ENCODE peak calls at places on chromosomes 13 and 19, in ten cellular contexts. A, M, H, J, N, R, D, O, Y and Q are unnamed samples.

GRCh38 chr19:2503521-2504109 is 27.7 kb downstream of the GADD45B start:
- DNase-seq in Y (no peak), M (no peak), D (peak; percentile 66), O (no peak), R (no peak), N (no peak), A (peak; percentile 45), H (peak; percentile 78), J (no peak), Q (no peak)

GRCh38 chr13:51823861-51824260 is 19.9 kb upstream of the DHRS12 start:
- DNase-seq in D (no peak), N (no peak), M (no peak), O (no peak), R (no peak), J (no peak), H (no peak), A (no peak), Y (no peak), Q (no peak)

GRCh38 chr13:39452412-39452811 is 150.6 kb downstream of the LHFPL6 start:
- DNase-seq in M (no peak), R (no peak), O (no peak), A (peak; percentile 55), Y (no peak), H (no peak), D (no peak), N (no peak), J (no peak), Q (no peak)

GRCh38 chr13:84902243-84902642 is 897.0 kb downstream of the SLITRK6 start:
- DNase-seq in Y (no peak), N (no peak), M (no peak), R (no peak), O (no peak), H (no peak), D (no peak), J (no peak), A (no peak), Q (no peak)

GRCh38 chr19:48397636-48398328 is 4.3 kb downstream of the GRIN2D start:
- DNase-seq in R (no peak), D (no peak), N (no peak), O (no peak), A (no peak), J (no peak), H (no peak), Y (no peak), M (no peak), Q (no peak)

GRCh38 chr13:73429691-73430090 is 370.9 kb downstream of the KLF5 start:
- DNase-seq in Y (no peak), R (no peak), J (no peak), O (no peak), D (no peak), N (no peak), H (peak; percentile 33), M (no peak), A (no peak), Q (no peak)

GRCh38 chr19:49210108-49210900 is 52.7 kb downstream of the TRPM4 start:
- DNase-seq in R (no peak), A (peak; percentile 52), H (no peak), J (peak; percentile 89), N (no peak), D (no peak), Y (no peak), O (peak; percentile 32), M (peak; percentile 17), Q (peak; percentile 7)

GRCh38 chr13:109412232-109412935 is 374.0 kb downstream of the IRS2 start:
- DNase-seq in M (peak; percentile 97), O (peak; percentile 23), D (no peak), Y (no peak), R (no peak), H (peak; percentile 33), N (peak; percentile 34), A (peak; percentile 91), J (peak; percentile 35), Q (no peak)

GRCh38 chr19:46981296-46981695 is 38.3 kb upstream of the NPAS1 start:
- DNase-seq in A (no peak), O (no peak), M (no peak), N (no peak), Y (peak; percentile 62), R (no peak), D (no peak), H (no peak), J (no peak), Q (no peak)

GRCh38 chr19:46985532-46986415 is 33.9 kb upstream of the NPAS1 start:
- DNase-seq in R (no peak), A (peak; percentile 41), D (no peak), N (no peak), Y (no peak), J (no peak), O (no peak), H (no peak), M (no peak), Q (no peak)

GRCh38 chr19:46980756-46981155 is 38.9 kb upstream of the NPAS1 start:
- DNase-seq in H (no peak), O (no peak), M (no peak), A (no peak), J (no peak), N (no peak), D (no peak), R (no peak), Y (no peak), Q (no peak)

GRCh38 chr19:46983097-46983496 is 36.5 kb upstream of the NPAS1 start:
- DNase-seq in O (no peak), H (no peak), J (no peak), R (no peak), A (no peak), Y (no peak), D (no peak), N (no peak), M (no peak), Q (no peak)

DNA sequence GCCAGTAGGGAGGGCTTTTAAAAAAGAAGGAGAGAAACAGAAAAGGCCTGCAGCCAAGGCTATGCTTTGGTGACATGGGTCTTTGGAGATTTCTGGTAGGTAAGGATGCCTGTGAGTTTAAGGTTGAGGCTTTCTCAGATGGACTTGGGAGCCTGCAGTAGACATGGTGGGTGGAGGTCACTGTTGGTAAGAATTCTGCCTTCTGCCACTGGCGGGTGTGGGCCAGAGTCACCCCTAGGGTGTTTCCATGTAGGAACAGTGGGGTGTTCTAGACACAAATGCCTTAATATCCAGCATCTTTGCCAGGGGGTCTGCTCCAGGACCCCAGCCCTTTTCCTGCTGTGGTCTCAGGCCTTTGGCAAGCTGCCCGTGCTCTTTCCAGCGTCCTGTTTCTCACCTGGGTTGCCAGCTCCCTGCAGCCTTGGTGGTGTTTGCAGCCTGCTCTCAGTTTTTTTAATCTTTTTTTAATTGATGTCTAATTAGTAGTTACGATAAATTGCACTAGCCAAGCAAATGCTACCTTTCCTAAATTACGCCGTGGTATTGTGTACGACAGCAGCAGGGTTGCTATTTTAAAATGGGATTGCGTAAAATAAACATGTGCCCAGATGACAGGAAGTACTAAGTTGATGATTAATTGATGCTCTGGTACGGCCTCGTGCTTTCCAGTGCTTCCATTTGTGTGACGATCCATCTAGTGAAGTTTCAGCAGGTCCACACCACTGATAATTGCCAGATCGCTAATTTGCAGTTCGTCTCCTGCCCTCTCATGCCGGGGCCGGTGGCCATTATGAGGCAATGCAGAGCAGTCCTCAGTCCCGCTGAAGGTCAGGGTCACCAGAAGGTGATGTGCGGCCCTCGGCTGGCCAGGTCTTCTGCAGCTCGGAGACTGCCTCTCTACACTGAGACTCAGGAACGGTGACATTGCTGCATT is 35.3 kb upstream of the NPAS1 start:
- DNase-seq in Y (no peak), D (no peak), J (peak; percentile 74), M (no peak), N (no peak), H (peak; percentile 50), O (peak; percentile 34), A (peak; percentile 81), R (no peak), Q (no peak)
- H3K27ac ChIP-seq in Y (peak overlapping the region; percentile 49), D (no peak overlapping the region), J (peak overlapping the region; percentile 10), M (no peak overlapping the region), N (no peak overlapping the region), H (no peak overlapping the region), O (peak overlapping the region; percentile 67), A (peak overlapping the region; percentile 80), R (peak overlapping the region; percentile 63), Q (no peak overlapping the region)

GRCh38 chr19:1360126-1360817 is 23.4 kb upstream of the NDUFS7 start:
- DNase-seq in Y (no peak), D (no peak), J (no peak), H (no peak), O (no peak), R (no peak), A (no peak), N (no peak), M (no peak), Q (no peak)

GRCh38 chr19:1354496-1355257 is 29.0 kb upstream of the NDUFS7 start:
- DNase-seq in D (peak; percentile 77), M (peak; percentile 88), H (peak; percentile 80), A (peak; percentile 95), Y (peak; percentile 95), O (peak; percentile 90), R (peak; percentile 50), J (peak; percentile 91), N (peak; percentile 93), Q (peak; percentile 89)

GRCh38 chr19:1355974-1356865 is 27.5 kb upstream of the NDUFS7 start:
- DNase-seq in Y (no peak), J (no peak), A (no peak), D (no peak), R (no peak), O (peak; percentile 55), N (no peak), H (peak; percentile 30), M (no peak), Q (no peak)

GRCh38 chr19:1355258-1355973 is 28.3 kb upstream of the NDUFS7 start:
- DNase-seq in D (no peak), O (peak; percentile 35), Y (no peak), J (no peak), H (no peak), M (no peak), R (no peak), N (no peak), A (no peak), Q (peak; percentile 52)

GRCh38 chr19:1357695-1358094 is 26.0 kb upstream of the NDUFS7 start:
- DNase-seq in R (no peak), A (no peak), N (no peak), M (no peak), J (no peak), D (no peak), Y (no peak), O (no peak), H (no peak), Q (no peak)
- H3K27ac ChIP-seq in R (no peak overlapping the region), A (no peak overlapping the region), N (no peak overlapping the region), M (no peak overlapping the region), J (no peak overlapping the region), D (no peak overlapping the region), Y (no peak overlapping the region), O (no peak overlapping the region), H (no peak overlapping the region), Q (no peak overlapping the region)

GRCh38 chr13:48446454-48446853 is 33.5 kb upstream of the LPAR6 start:
- DNase-seq in J (no peak), H (peak; percentile 84), D (no peak), A (no peak), R (no peak), M (no peak), N (no peak), O (no peak), Y (no peak), Q (no peak)

GRCh38 chr13:48448963-48449614 is 36.2 kb upstream of the LPAR6 start:
- DNase-seq in A (no peak), R (no peak), Y (no peak), O (no peak), J (no peak), H (peak; percentile 80), D (no peak), N (no peak), M (no peak), Q (no peak)

GRCh38 chr13:48443442-48444208 is 30.7 kb upstream of the LPAR6 start:
- DNase-seq in H (no peak), Y (no peak), N (no peak), A (no peak), M (no peak), D (no peak), J (no peak), R (no peak), O (no peak), Q (no peak)

GRCh38 chr13:48449656-48450055 is 36.7 kb upstream of the LPAR6 start:
- DNase-seq in Y (no peak), O (no peak), D (no peak), M (no peak), N (no peak), A (no peak), J (no peak), R (no peak), H (peak; percentile 46), Q (no peak)

DNA sequence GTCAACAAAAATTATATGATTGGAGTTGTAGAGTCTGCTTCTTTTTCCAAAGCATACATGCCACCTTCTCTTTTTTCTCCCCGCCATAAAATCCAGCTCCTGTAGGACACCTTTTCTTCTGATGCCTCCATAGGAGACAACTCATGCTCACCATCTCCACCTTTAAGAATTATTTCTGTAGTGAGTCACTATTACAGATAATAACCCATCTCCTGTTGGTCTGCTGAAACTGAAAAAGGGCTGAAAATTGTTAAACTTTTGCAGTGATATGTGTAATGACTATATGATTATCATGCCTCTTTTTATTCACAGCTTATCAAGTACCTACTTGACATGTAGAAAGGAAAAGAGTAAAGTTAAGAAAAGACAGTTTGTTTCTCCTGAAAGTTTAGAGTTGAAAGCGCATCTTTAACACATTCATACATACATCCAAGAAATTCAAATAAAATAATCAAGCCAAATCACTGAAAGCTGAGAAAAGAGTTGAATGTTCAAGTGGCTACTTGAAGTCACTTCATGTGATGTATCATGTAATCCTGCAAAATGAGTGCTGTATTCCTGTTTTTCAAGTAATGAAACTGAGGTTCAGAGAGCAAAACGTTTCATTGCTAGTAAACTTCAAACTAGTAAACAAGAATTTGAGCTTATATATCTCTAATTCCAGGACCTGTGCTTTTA is 35.5 kb upstream of the LPAR6 start:
- DNase-seq in R (no peak), N (no peak), H (no peak), A (no peak), D (no peak), O (no peak), J (no peak), Y (no peak), M (no peak), Q (no peak)
- H3K27ac ChIP-seq in R (no peak overlapping the region), N (peak overlapping the region; percentile 66), H (peak overlapping the region; percentile 52), A (no peak overlapping the region), D (no peak overlapping the region), O (peak overlapping the region; percentile 63), J (no peak overlapping the region), Y (peak overlapping the region; percentile 32), M (no peak overlapping the region), Q (no peak overlapping the region)

GRCh38 chr19:5046339-5047039 is 77.6 kb downstream of the KDM4B start:
- DNase-seq in R (no peak), O (no peak), M (no peak), N (peak; percentile 83), H (peak; percentile 40), J (peak; percentile 92), Y (peak; percentile 83), D (no peak), A (no peak), Q (no peak)

GRCh38 chr19:5048091-5048726 is 79.3 kb downstream of the KDM4B start:
- DNase-seq in H (peak; percentile 67), Y (peak; percentile 90), J (peak; percentile 80), M (peak; percentile 76), N (peak; percentile 87), D (peak; percentile 37), R (peak; percentile 37), O (peak; percentile 87), A (peak; percentile 83), Q (peak; percentile 71)

GRCh38 chr19:5047251-5047935 is 78.5 kb downstream of the KDM4B start:
- DNase-seq in R (no peak), H (no peak), O (no peak), J (no peak), N (no peak), M (no peak), D (no peak), Y (no peak), A (no peak), Q (no peak)

GRCh38 chr19:5045015-5045414 is 76.1 kb downstream of the KDM4B start:
- DNase-seq in J (no peak), N (no peak), H (no peak), R (no peak), M (no peak), Y (no peak), A (no peak), D (no peak), O (no peak), Q (no peak)

GRCh38 chr19:5045956-5046338 is 77.0 kb downstream of the KDM4B start:
- DNase-seq in D (no peak), O (no peak), J (no peak), A (no peak), H (no peak), N (peak; percentile 67), R (no peak), Y (no peak), M (no peak), Q (no peak)
- H3K27ac ChIP-seq in D (no peak overlapping the region), O (no peak overlapping the region), J (peak overlapping the region; percentile 49), A (no peak overlapping the region), H (no peak overlapping the region), N (peak overlapping the region; percentile 66), R (peak overlapping the region; percentile 34), Y (peak overlapping the region; percentile 60), M (no peak overlapping the region), Q (no peak overlapping the region)